ENCODE peak calls at places on chromosomes 16 and 17, in four cellular contexts. S is body of pancreas, G is A549, M is NB4. H is an unnamed sample.

GRCh38 chr17:28973414-28973813 is 22.1 kb upstream of the PHF12 start:
- DNase-seq in S (peak), G (no peak), M (no peak), H (no peak)

GRCh38 chr17:60103957-60104356 is 25.2 kb upstream of the HEATR6 start:
- DNase-seq in S (no peak), G (no peak), M (no peak), H (no peak)

GRCh38 chr17:75847595-75848522 is 3.7 kb upstream of the UNC13D start:
- DNase-seq in S (peak), G (no peak), M (no peak), H (no peak)

GRCh38 chr17:17823433-17824118 is 13.2 kb downstream of the SREBF1 start:
- DNase-seq in S (peak), G (peak), M (peak), H (peak)

GRCh38 chr17:10557422-10557821 is 8.0 kb upstream of the MYH2 start:
- DNase-seq in S (no peak), G (no peak), M (no peak), H (no peak)

GRCh38 chr17:79252886-79253285 is 178.3 kb downstream of the ENGASE start:
- DNase-seq in S (no peak), G (no peak), M (peak), H (no peak)

GRCh38 chr17:55622547-55622946 is 100.1 kb downstream of the TMEM100 start:
- DNase-seq in S (no peak), G (no peak), M (no peak), H (no peak)

GRCh38 chr17:7241047-7241733 is 1.1 kb downstream of the GABARAP start:
- DNase-seq in S (no peak), G (no peak), M (no peak), H (no peak)

GRCh38 chr17:16486373-16487250 is 5.4 kb downstream of the LRRC75A start:
- DNase-seq in S (peak), G (no peak), M (no peak), H (peak)

GRCh38 chr17:38330941-38331411 is 12.8 kb downstream of the GPR179 start:
- DNase-seq in S (no peak), G (no peak), M (no peak), H (no peak)

GRCh38 chr17:38911081-38911730 is 14.2 kb upstream of the LASP1NB start:
- DNase-seq in S (no peak), G (no peak), M (no peak), H (no peak)

GRCh38 chr16:27303256-27304100 is 10.3 kb upstream of the IL4R start:
- DNase-seq in S (no peak), G (no peak), M (no peak), H (no peak)

GRCh38 chr17:64270885-64271284 is 7.8 kb upstream of the TEX2 start:
- DNase-seq in S (no peak), G (no peak), M (no peak), H (no peak)

GRCh38 chr17:37065486-37066321 is 117.0 kb downstream of the AATF start:
- DNase-seq in S (no peak), G (no peak), M (no peak), H (no peak)

GRCh38 chr17:47252209-47252608 is 1.4 kb upstream of the ITGB3 start:
- DNase-seq in S (no peak), G (no peak), M (no peak), H (no peak)

GRCh38 chr16:67396159-67396774 is 3.0 kb upstream of the TPPP3 start:
- DNase-seq in S (peak), G (peak), M (peak), H (peak)

GRCh38 chr17:61570118-61570517 is 20.9 kb downstream of the NACA2 start:
- DNase-seq in S (no peak), G (no peak), M (no peak), H (no peak)

GRCh38 chr17:59668816-59669215 is 38.4 kb downstream of the PTRH2 start:
- DNase-seq in S (no peak), G (no peak), M (peak), H (peak)

DNA sequence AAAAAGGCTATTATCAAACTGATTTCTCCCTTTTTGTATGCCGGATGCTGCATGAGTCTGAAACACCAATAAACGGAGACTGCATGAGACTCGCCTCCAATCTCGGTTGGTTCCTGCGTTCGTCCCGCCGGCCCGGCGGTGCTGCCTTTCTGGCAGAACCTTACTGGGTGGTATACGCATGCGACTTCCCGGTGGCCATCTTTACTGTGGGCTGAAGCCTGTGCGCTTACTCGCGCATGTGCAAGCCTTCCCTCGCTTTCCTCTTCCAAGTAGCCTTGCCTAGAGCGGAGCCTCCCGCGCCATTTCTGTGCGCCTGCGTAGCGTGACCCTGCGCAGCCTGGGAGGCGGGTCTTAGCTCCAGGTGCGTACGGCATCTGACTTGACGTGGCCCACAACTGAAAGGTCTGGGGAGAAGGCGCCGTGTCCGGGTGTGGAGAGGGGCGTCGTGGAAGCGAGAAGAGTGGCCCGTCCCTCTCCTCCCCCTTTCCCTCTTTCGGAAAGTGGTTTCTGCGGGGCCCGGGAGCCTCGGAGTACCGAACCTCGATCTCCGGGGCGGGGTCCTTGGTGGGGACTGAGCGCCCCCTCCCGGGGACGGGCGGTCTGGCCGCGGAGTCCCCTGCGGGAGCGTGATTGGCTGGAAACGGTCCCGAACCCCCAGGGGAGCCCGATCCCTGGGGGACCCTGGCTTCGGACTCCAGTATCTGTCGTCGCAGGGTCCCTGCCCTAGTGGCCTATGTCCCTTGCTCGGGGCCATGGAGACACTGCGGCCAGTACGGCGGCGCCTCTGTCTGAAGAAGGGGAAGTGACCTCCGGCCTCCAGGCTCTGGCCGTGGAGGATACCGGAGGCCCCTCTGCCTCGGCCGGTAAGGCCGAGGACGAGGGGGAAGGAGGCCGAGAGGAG is at the start of gene PAGR1:
- DNase-seq in S (peak), G (peak), M (peak), H (peak)
- TF ChIP-seq POLR2A in S (peak), G (peak), M (peak), H (peak)

DNA sequence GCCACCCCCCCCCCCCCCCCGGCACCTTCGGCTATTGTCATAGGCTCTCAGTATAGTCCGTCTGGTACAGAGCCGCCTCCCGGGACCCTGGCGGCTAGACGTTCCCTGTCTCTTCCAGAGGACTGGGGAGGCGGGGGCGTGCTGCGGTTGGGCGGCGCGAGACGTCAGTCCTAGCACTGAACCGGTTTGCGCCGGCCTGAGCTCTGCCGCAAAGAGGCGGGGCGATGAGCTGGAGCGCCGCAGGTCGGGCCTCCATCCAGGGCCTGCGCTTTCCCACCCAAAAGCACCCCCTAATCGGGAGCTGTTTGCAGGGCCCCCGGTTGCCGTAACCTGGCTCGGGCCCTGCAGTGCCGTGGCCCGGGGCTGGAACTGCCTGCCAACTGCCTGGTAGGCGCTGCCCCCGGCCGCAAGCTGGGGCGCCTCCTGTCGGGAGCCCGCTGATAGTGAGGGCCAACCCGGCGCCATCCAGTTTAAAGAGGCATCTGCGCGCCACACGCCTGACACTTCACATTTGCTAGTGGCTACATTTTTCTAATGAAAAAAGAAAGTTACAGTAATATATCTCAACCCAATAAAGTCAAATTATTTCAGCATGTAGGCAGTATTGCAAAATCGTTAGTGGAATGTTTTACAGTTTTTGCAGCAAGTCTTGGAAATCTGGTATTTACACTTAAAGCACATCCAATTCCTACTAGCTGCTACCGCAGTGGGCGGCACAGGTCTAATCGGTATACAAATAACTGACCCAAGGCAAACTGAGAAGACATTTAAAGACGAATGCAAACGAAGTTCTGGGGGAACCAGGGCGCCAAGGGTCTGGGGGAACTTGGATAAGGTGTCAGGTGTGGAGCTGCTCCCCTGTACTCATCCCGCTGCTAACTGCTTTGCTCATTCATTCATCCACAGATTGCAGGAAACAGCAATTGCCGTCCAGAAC is 753 bp upstream of the USP22 start:
- DNase-seq in S (peak), G (peak), M (peak), H (peak)
- TF ChIP-seq POLR2A in S (peak), G (peak), M (peak), H (peak)

GRCh38 chr16:87842209-87842869 is 27.0 kb downstream of the SLC7A5 start:
- DNase-seq in S (no peak), G (no peak), M (no peak), H (no peak)
- TF ChIP-seq POLR2A in S (no peak), G (no peak), M (no peak), H (no peak)

GRCh38 chr17:43456661-43457361 is 27.0 kb upstream of the DHX8 start:
- DNase-seq in S (peak), G (no peak), M (peak), H (no peak)
- TF ChIP-seq POLR2A in S (no peak), G (no peak), M (no peak), H (no peak)

DNA sequence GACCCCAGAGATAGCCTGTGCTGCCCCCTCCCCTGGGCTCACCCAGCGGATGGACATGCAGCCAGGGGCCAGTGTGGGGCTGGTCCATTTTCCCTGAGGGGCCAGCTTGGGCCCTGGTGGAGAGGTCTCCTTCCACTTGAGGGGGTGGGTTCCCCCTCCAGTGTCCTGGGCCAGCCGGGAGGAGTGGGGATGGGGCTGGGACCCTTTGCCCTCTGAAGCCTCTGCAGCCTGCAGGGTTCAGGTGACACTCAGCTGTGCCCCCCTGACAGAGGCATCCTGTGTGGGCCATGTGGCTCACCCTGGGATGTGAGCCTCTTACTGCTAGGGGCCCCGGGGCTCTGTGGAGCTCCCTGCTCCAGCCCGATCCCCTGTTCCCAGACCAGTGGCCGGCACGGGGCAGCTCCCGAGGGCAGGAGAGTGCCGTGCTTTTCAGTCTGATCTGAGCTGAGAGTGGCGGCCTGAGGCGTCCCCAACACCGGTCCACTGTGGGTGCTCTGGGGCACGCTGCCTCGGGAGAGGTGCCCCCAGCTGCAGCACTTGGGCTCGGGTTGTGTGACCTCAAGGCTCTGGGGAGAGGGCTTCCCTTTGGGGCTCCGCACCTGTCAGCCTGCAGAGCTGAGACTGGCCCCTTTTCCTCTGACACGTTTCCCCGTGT is 427 bp upstream of the GNG13 start:
- DNase-seq in S (no peak), G (no peak), M (no peak), H (no peak)
- TF ChIP-seq POLR2A in S (no peak), G (no peak), M (no peak), H (no peak)

DNA sequence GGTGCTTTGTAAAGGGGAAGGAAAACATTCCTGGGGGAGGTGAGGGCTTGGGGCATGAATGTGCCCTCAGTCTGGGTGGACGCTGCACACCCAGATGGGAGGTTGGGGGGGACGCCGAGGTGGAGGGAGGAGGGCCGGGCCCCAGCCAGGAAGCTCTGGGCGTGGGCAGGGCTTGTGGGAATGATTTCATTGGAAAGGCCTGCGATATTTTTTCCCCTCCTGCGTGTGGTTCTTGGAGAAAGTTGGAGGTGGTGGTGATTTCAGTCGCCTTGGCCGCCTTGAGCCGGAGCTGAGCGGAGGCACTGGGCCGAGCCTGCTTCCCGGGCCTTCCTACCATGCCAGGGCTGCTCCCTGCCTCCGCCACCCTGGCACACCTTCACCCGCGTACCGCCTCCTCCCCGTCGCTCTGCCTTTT is 26.4 kb upstream of the CLEC18A start:
- DNase-seq in S (peak), G (no peak), M (no peak), H (peak)
- TF ChIP-seq POLR2A in S (peak), G (no peak), M (no peak), H (peak)